ENCODE peak calls at places on chromosomes 12 and 14, in six cellular contexts. E is fibroblast of mammary gland, V is cardiac fibroblast, B is mammary epithelial cell, U is nephron progenitor cell, G is epithelial cell of esophagus. I is an unnamed sample.

GRCh38 chr14:50380455-50380854 is 16.2 kb downstream of the CDKL1 start:
- DNase-seq in U (no peak), E (no peak), G (no peak), V (no peak), B (no peak), I (no peak)

GRCh38 chr12:108418162-108418561 is 79.1 kb upstream of the CMKLR1 start:
- DNase-seq in E (no peak), G (no peak), U (no peak), B (no peak), V (no peak), I (no peak)

GRCh38 chr12:15788266-15789214 is 648 bp downstream of the EPS8 start:
- DNase-seq in E (peak), B (peak), U (peak), V (peak), G (peak), I (peak)

GRCh38 chr14:49464885-49465284 is 121.3 kb downstream of the RPS29 start:
- DNase-seq in E (peak), G (no peak), U (peak), B (no peak), V (no peak), I (peak)

GRCh38 chr12:6647083-6647604 is at the start of gene ACRBP:
- DNase-seq in U (peak), G (peak), E (peak), V (peak), B (no peak), I (no peak)

GRCh38 chr12:25767613-25768012 is 190.9 kb upstream of the RASSF8 start:
- DNase-seq in U (no peak), V (peak), G (peak), E (peak), B (peak), I (peak)

GRCh38 chr12:11823043-11823442 is 173.6 kb downstream of the ETV6 start:
- DNase-seq in B (no peak), V (peak), G (no peak), E (peak), U (no peak), I (no peak)

GRCh38 chr14:42174357-42174756 is 567.7 kb downstream of the LRFN5 start:
- DNase-seq in E (no peak), V (no peak), U (no peak), B (no peak), G (no peak), I (no peak)

GRCh38 chr12:52243774-52244614 is 11.0 kb downstream of the KRT7 start:
- DNase-seq in U (no peak), E (peak), G (peak), V (peak), B (peak), I (peak)

GRCh38 chr14:33805593-33805992 is 145.3 kb downstream of the EGLN3 start:
- DNase-seq in E (no peak), V (no peak), U (no peak), B (no peak), G (no peak), I (no peak)

GRCh38 chr12:31362115-31362758 is 36.3 kb upstream of the SINHCAF start:
- DNase-seq in U (no peak), G (peak), E (no peak), V (no peak), B (peak), I (no peak)

GRCh38 chr12:111413442-111414086 is 7.8 kb downstream of the SH2B3 start:
- DNase-seq in G (no peak), E (peak), U (no peak), B (peak), V (peak), I (peak)

GRCh38 chr12:118821386-118821928 is 159.9 kb upstream of the SRRM4 start:
- DNase-seq in U (no peak), B (no peak), G (no peak), E (no peak), V (no peak), I (no peak)

GRCh38 chr14:103708750-103709187 is 6.5 kb downstream of the XRCC3 start:
- DNase-seq in B (no peak), E (no peak), V (no peak), G (no peak), U (no peak), I (no peak)

GRCh38 chr14:63276492-63277342 is 42.0 kb downstream of the GPHB5 start:
- DNase-seq in V (peak), B (peak), G (peak), U (peak), E (peak), I (peak)

GRCh38 chr12:54052745-54053624 is 650 bp upstream of the HOXC4 start:
- DNase-seq in B (no peak), V (no peak), U (no peak), G (no peak), E (peak), I (no peak)

GRCh38 chr14:33711761-33712160 is 239.1 kb downstream of the EGLN3 start:
- DNase-seq in E (no peak), V (no peak), G (no peak), B (no peak), U (no peak), I (no peak)

GRCh38 chr14:59224341-59224740 is 35.9 kb downstream of the DAAM1 start:
- DNase-seq in E (no peak), G (no peak), U (no peak), V (no peak), B (no peak), I (no peak)

GRCh38 chr12:107441906-107442305 is 243.7 kb upstream of the PWP1 start:
- DNase-seq in V (peak), B (peak), G (peak), U (no peak), E (peak), I (no peak)

GRCh38 chr12:95997276-95997675 is 1.1 kb upstream of the HAL start:
- DNase-seq in V (no peak), B (peak), E (no peak), U (no peak), G (peak), I (no peak)

GRCh38 chr14:76963366-76963765 is 65.1 kb downstream of the IRF2BPL start:
- DNase-seq in V (no peak), U (no peak), B (no peak), G (no peak), E (no peak), I (no peak)

GRCh38 chr12:105930612-105931011 is 208.1 kb downstream of the NUAK1 start:
- DNase-seq in E (no peak), G (no peak), V (peak), B (no peak), U (no peak), I (no peak)

GRCh38 chr12:75820848-75821578 is 210.6 kb downstream of the PHLDA1 start:
- DNase-seq in E (peak), G (peak), V (peak), U (no peak), B (peak), I (peak)
- TF ChIP-seq CTCF in E (peak), G (peak), V (peak), U (no peak), B (peak), I (no peak)

DNA sequence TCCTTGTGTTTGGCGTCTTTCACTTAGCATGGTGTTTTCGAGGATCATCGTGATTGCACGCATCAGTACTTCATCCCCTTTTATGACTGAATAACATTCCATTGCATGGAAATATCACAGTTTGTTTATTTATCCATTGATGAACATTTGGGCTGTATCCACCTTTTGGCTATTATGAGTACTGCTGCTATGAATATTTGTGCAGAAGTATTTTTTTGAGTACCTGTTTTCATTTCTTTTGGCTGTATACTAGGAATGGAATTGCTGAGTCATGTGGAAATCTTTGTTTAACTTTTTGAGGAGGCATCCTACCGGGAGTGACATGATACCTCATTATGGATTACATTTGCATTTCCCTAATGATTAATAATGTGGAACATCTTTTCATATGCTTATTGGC is 66.4 kb downstream of the WNK1 start:
- DNase-seq in U (no peak), E (no peak), V (no peak), G (peak), B (no peak), I (peak)
- TF ChIP-seq CTCF in U (no peak), E (peak), V (peak), G (no peak), B (peak), I (peak)

DNA sequence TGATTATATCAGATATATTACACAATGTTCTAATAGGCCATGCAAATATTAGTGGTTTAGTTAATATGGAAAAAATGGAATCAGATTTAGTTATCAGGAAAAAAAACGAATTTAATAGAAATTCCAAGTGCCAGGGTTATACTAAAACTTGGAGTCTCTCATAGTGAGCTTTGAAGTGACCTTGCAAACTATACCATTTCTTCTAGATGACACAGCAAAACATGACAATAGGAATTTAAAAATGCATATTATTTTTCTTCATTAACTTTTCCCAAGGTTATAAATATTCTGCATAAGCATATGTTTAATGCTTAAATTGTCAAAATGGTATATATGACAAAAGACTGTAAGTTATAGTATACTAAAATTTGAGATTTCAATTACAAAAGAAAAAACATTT is 250.1 kb upstream of the DCN start:
- DNase-seq in E (no peak), B (no peak), V (no peak), U (no peak), G (no peak), I (no peak)
- TF ChIP-seq CTCF in E (no peak), B (no peak), V (no peak), U (no peak), G (no peak), I (no peak)

DNA sequence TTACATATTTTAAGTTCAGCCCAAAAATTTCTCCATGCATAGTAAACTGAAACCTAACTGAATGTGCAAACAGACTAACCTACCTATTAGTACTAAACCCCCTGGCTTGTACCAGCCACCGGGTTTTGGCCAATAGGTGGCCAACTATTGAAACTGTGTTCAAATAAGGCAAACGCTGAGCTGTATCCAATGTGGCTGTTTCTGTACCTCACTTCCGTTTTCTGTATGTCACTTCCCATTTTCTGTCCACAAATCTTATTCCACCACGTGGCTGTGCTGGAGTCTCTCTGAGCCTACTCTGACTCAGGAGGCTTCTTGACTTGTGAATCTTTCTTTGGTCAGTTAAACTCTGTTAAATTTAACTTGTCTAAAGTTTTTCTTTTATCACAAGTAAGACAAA is 6.0 kb upstream of the FBXO34 start:
- DNase-seq in V (no peak), G (no peak), E (no peak), B (no peak), U (no peak), I (no peak)
- TF ChIP-seq CTCF in V (no peak), G (no peak), E (no peak), B (no peak), U (no peak), I (no peak)

GRCh38 chr12:92928962-92929915 is at the start of gene EEA1:
- DNase-seq in B (peak), G (peak), V (peak), E (peak), U (peak), I (peak)
- TF ChIP-seq CTCF in B (no peak), G (no peak), V (no peak), E (no peak), U (no peak), I (no peak)

I was measured in PC-3.